ENCODE peak calls at places on chromosomes 13 and 19, in seven cellular contexts. E, F, A, D, J, Z and V are unnamed samples.
A peak's percentile ranks its signal among the peaks of the same experiment; 100 is the strongest.

GRCh38 chr13:110195547-110196485 is 111.1 kb downstream of the COL4A1 start:
- DNase-seq in J (no peak), Z (peak; percentile 40), D (no peak), E (no peak), A (no peak), F (no peak), V (no peak)

GRCh38 chr13:112261924-112262323 is 114.2 kb upstream of the SPACA7 start:
- DNase-seq in D (no peak), A (no peak), J (no peak), E (no peak), F (no peak), Z (no peak), V (no peak)

GRCh38 chr13:35979378-35979911 is 151.7 kb downstream of the DCLK1 start:
- DNase-seq in E (no peak), D (no peak), F (no peak), Z (peak; percentile 83), A (no peak), J (no peak), V (peak; percentile 71)

GRCh38 chr13:111325146-111325890 is 4.9 kb downstream of the TEX29 start:
- DNase-seq in J (no peak), F (no peak), E (no peak), Z (no peak), A (no peak), D (no peak), V (no peak)

GRCh38 chr13:26230703-26231102 is 8.6 kb upstream of the RNF6 start:
- DNase-seq in E (no peak), D (peak; percentile 56), F (no peak), Z (no peak), A (no peak), J (no peak), V (no peak)

GRCh38 chr13:35995136-35995535 is 136.0 kb downstream of the DCLK1 start:
- DNase-seq in D (no peak), J (no peak), Z (no peak), A (no peak), E (no peak), F (no peak), V (no peak)

GRCh38 chr13:98889419-98890079 is 88.3 kb downstream of the DOCK9 start:
- DNase-seq in A (no peak), F (no peak), E (no peak), Z (no peak), J (no peak), D (no peak), V (no peak)

GRCh38 chr19:8363803-8364771 is at the start of gene ANGPTL4:
- DNase-seq in Z (peak; percentile 55), D (peak; percentile 66), E (no peak), F (peak; percentile 64), J (peak; percentile 75), A (no peak), V (no peak)

GRCh38 chr19:294341-294818 is 3.2 kb upstream of the PLPP2 start:
- DNase-seq in F (no peak), D (peak; percentile 12), A (no peak), E (no peak), Z (peak; percentile 8), J (no peak), V (peak; percentile 67)

GRCh38 chr13:32587014-32587773 is 942 bp downstream of the PDS5B start:
- DNase-seq in D (peak; percentile 78), J (peak; percentile 79), Z (peak; percentile 62), F (peak; percentile 51), A (peak; percentile 81), E (peak; percentile 17), V (peak; percentile 84)

GRCh38 chr19:883661-884211 is 9.3 kb downstream of the MED16 start:
- DNase-seq in D (no peak), F (no peak), J (no peak), Z (no peak), E (no peak), A (no peak), V (peak; percentile 77)

GRCh38 chr13:33262069-33262487 is 23.5 kb downstream of the STARD13 start:
- DNase-seq in E (no peak), J (no peak), F (no peak), A (no peak), D (no peak), Z (peak; percentile 70), V (no peak)

GRCh38 chr13:109390391-109390790 is 396.0 kb downstream of the IRS2 start:
- DNase-seq in E (no peak), J (no peak), D (no peak), A (no peak), F (no peak), Z (no peak), V (no peak)

GRCh38 chr19:6087074-6087506 is 23.2 kb downstream of the RFX2 start:
- DNase-seq in Z (no peak), D (no peak), J (no peak), F (peak; percentile 67), E (no peak), A (peak; percentile 56), V (no peak)

GRCh38 chr13:39875583-39875982 is 220.1 kb downstream of the COG6 start:
- DNase-seq in A (no peak), J (no peak), E (no peak), D (no peak), Z (peak; percentile 39), F (no peak), V (no peak)

GRCh38 chr19:33499671-33500506 is 21.7 kb downstream of the PEPD start:
- DNase-seq in F (no peak), J (no peak), Z (no peak), E (no peak), A (no peak), D (no peak), V (no peak)

GRCh38 chr19:36114763-36115452 is at the start of gene POLR2I:
- DNase-seq in E (peak; percentile 96), J (peak; percentile 100), D (peak; percentile 100), Z (peak; percentile 100), A (peak; percentile 99), F (peak; percentile 100), V (peak; percentile 100)

GRCh38 chr13:113836917-113837553 is 26.8 kb downstream of the GAS6 start:
- DNase-seq in J (peak; percentile 84), E (no peak), A (no peak), F (no peak), Z (peak; percentile 85), D (peak; percentile 60), V (no peak)

GRCh38 chr19:48999481-49000325 is 6.0 kb downstream of the RUVBL2 start:
- DNase-seq in Z (peak; percentile 67), E (peak; percentile 43), A (peak; percentile 78), D (peak; percentile 82), F (peak; percentile 65), J (no peak), V (no peak)

GRCh38 chr19:17227798-17228367 is 1.9 kb downstream of the OCEL1 start:
- DNase-seq in D (no peak), J (no peak), F (no peak), Z (no peak), E (no peak), A (no peak), V (no peak)

GRCh38 chr13:95388420-95389079 is 87.3 kb upstream of the ABCC4 start:
- DNase-seq in Z (no peak), F (no peak), D (no peak), A (peak; percentile 7), E (no peak), J (no peak), V (no peak)

GRCh38 chr13:55244991-55245644 is 1895.6 kb upstream of the PRR20A start:
- DNase-seq in J (no peak), E (no peak), Z (no peak), D (peak; percentile 25), A (no peak), F (peak; percentile 9), V (no peak)

GRCh38 chr13:76884167-76884566 is 2.0 kb downstream of the KCTD12 start:
- DNase-seq in F (no peak), A (no peak), J (no peak), Z (no peak), E (no peak), D (peak; percentile 73), V (peak; percentile 65)

GRCh38 chr19:49997709-49998108 is 27.5 kb downstream of the VRK3 start:
- DNase-seq in A (peak; percentile 68), J (no peak), F (no peak), E (no peak), D (peak; percentile 30), Z (peak; percentile 13), V (no peak)

GRCh38 chr13:89857502-89857901 is 1490.0 kb upstream of the MIR17HG start:
- DNase-seq in F (no peak), E (no peak), J (no peak), A (no peak), D (no peak), Z (no peak), V (no peak)

GRCh38 chr13:59229401-59229800 is 934.3 kb downstream of the DIAPH3 start:
- DNase-seq in D (no peak), J (no peak), Z (no peak), A (no peak), F (no peak), E (no peak), V (no peak)
- H3K27ac ChIP-seq in D (no peak overlapping the region), J (no peak overlapping the region), Z (no peak overlapping the region), A (no peak overlapping the region), F (no peak overlapping the region), E (no peak overlapping the region), V (no peak overlapping the region)

DNA sequence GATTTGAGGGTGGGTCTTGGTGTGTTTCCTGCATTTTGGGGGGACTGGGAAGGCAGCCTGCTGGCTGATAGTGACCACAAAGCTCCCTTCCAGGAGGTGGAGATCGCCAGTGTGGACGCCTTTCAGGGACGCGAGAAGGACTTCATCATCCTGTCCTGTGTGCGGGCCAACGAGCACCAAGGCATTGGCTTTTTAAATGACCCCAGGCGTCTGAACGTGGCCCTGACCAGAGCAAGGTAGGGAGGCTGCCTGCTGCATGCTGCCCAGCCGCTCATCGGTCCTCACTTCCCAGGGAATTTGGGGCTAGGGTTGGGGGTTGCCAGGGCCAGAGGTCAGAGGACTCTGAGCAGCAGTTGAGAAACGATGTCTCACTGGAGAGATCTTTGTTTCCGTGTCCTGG is 30.2 kb downstream of the UPF1 start:
- DNase-seq in A (no peak), Z (no peak), D (no peak), F (no peak), J (no peak), E (no peak), V (no peak)
- H3K36me3 ChIP-seq in A (peaks cover 100% of the 10 kb centered on the region), Z (peaks cover 84% of the 10 kb centered on the region), D (peaks cover 74% of the 10 kb centered on the region), F (peaks cover 76% of the 10 kb centered on the region), J (peaks cover 57% of the 10 kb centered on the region), E (peaks cover 74% of the 10 kb centered on the region), V (peaks cover 100% of the 10 kb centered on the region)

DNA sequence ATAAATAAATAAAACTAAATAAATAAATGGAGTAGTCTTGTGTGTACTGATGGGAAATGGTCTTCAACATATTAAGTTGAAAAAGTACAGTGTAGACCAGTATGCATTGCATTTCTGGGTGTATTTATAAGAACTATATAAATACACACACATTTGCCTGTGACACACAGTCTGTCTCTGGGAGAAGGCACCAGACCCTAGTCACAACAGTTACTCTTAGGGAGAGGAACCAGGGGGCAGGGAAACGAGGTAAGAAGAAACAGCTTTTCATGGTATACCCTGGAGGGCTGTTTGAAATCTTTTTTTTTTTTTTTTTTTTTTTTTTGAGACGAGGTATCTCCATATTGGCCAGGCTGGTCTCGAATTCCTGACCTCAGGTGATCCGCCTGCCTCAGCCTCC is 2.8 kb upstream of the S1PR2 start:
- DNase-seq in D (no peak), F (no peak), A (peak; percentile 50), E (no peak), Z (no peak), J (no peak), V (no peak)
- H3K4me1 ChIP-seq in D (no peaks in the 10 kb centered on the region), F (peaks cover 4% of the 10 kb centered on the region), A (peaks cover 80% of the 10 kb centered on the region), E (peaks cover 27% of the 10 kb centered on the region), Z (peaks cover 18% of the 10 kb centered on the region), J (no peaks in the 10 kb centered on the region), V (peaks cover 20% of the 10 kb centered on the region)

GRCh38 chr19:44451687-44452086 is 3.4 kb upstream of the ZNF229 start:
- DNase-seq in A (no peak), E (no peak), F (no peak), D (no peak), Z (no peak), J (no peak), V (no peak)

GRCh38 chr19:44452367-44452766 is 4.1 kb upstream of the ZNF229 start:
- DNase-seq in E (no peak), A (no peak), D (no peak), F (no peak), Z (no peak), J (no peak), V (no peak)

GRCh38 chr19:44447864-44448674 is at the start of gene ZNF229:
- DNase-seq in F (peak; percentile 79), D (peak; percentile 92), A (no peak), E (peak; percentile 31), J (peak; percentile 82), Z (peak; percentile 94), V (peak; percentile 87)
- H3K27ac ChIP-seq in F (no peak within 1 kb of the TSS), D (peak within 1 kb of the TSS; percentile 71), A (no peak within 1 kb of the TSS), E (no peak within 1 kb of the TSS), J (peak within 1 kb of the TSS; percentile 0), Z (peak within 1 kb of the TSS; percentile 67), V (no peak within 1 kb of the TSS)